ENCODE peak calls at places on chromosomes 5 and 9, in seven cellular contexts. One of them, this sample, is unnamed.

GRCh38 chr9:93903886-93904648 is 51.1 kb downstream of the BARX1 start:
- DNase-seq in HCT116: no peak
- DNase-seq in SK-N-SH: no peak
- DNase-seq in K562: no peak
- DNase-seq in HepG2: no peak
- DNase-seq in H1: no peak
- DNase-seq in GM12878: no peak
- DNase-seq in this sample: no peak

GRCh38 chr5:122778157-122778556 is 3.3 kb downstream of the SNX2 start:
- DNase-seq in HCT116: no peak
- DNase-seq in SK-N-SH: no peak
- DNase-seq in K562: no peak
- DNase-seq in HepG2: no peak
- DNase-seq in H1: no peak
- DNase-seq in GM12878: no peak
- DNase-seq in this sample: no peak

GRCh38 chr5:175088963-175089362 is 355.0 kb downstream of the DRD1 start:
- DNase-seq in HCT116: no peak
- DNase-seq in SK-N-SH: no peak
- DNase-seq in K562: no peak
- DNase-seq in HepG2: no peak
- DNase-seq in H1: no peak
- DNase-seq in GM12878: no peak
- DNase-seq in this sample: no peak

GRCh38 chr5:53031695-53032096 is 42.5 kb downstream of the ITGA2 start:
- DNase-seq in HCT116: peak
- DNase-seq in SK-N-SH: peak
- DNase-seq in K562: no peak
- DNase-seq in HepG2: peak
- DNase-seq in H1: no peak
- DNase-seq in GM12878: no peak
- DNase-seq in this sample: no peak

GRCh38 chr9:107172979-107173347 is 110.1 kb upstream of the RAD23B start:
- DNase-seq in HCT116: no peak
- DNase-seq in SK-N-SH: no peak
- DNase-seq in K562: no peak
- DNase-seq in HepG2: no peak
- DNase-seq in H1: no peak
- DNase-seq in GM12878: peak
- DNase-seq in this sample: no peak

GRCh38 chr9:22030101-22030598 is 21.0 kb upstream of the CDKN2B start:
- DNase-seq in HCT116: no peak
- DNase-seq in SK-N-SH: no peak
- DNase-seq in K562: no peak
- DNase-seq in HepG2: peak
- DNase-seq in H1: no peak
- DNase-seq in GM12878: no peak
- DNase-seq in this sample: no peak

GRCh38 chr9:89410709-89411111 is 87.2 kb downstream of the SEMA4D start:
- DNase-seq in HCT116: no peak
- DNase-seq in SK-N-SH: no peak
- DNase-seq in K562: no peak
- DNase-seq in HepG2: no peak
- DNase-seq in H1: no peak
- DNase-seq in GM12878: peak
- DNase-seq in this sample: peak

GRCh38 chr9:104351726-104352125 is 152.3 kb upstream of the OR13F1 start:
- DNase-seq in HCT116: no peak
- DNase-seq in SK-N-SH: no peak
- DNase-seq in K562: no peak
- DNase-seq in HepG2: no peak
- DNase-seq in H1: no peak
- DNase-seq in GM12878: no peak
- DNase-seq in this sample: no peak

GRCh38 chr9:16816006-16816405 is 54.5 kb downstream of the BNC2 start:
- DNase-seq in HCT116: no peak
- DNase-seq in SK-N-SH: no peak
- DNase-seq in K562: no peak
- DNase-seq in HepG2: no peak
- DNase-seq in H1: no peak
- DNase-seq in GM12878: no peak
- DNase-seq in this sample: no peak

GRCh38 chr5:141149812-141150211 is at the start of gene PCDHB6:
- DNase-seq in HCT116: no peak
- DNase-seq in SK-N-SH: peak
- DNase-seq in K562: no peak
- DNase-seq in HepG2: peak
- DNase-seq in H1: peak
- DNase-seq in GM12878: no peak
- DNase-seq in this sample: peak

GRCh38 chr9:19690128-19690527 is 98.7 kb downstream of the SLC24A2 start:
- DNase-seq in HCT116: no peak
- DNase-seq in SK-N-SH: no peak
- DNase-seq in K562: no peak
- DNase-seq in HepG2: no peak
- DNase-seq in H1: no peak
- DNase-seq in GM12878: no peak
- DNase-seq in this sample: no peak

GRCh38 chr5:74139589-74139988 is 500.9 kb downstream of the ENC1 start:
- DNase-seq in HCT116: no peak
- DNase-seq in SK-N-SH: no peak
- DNase-seq in K562: no peak
- DNase-seq in HepG2: no peak
- DNase-seq in H1: no peak
- DNase-seq in GM12878: no peak
- DNase-seq in this sample: no peak

GRCh38 chr5:74132485-74132884 is 506.5 kb downstream of the ARHGEF28 start:
- DNase-seq in HCT116: no peak
- DNase-seq in SK-N-SH: no peak
- DNase-seq in K562: no peak
- DNase-seq in HepG2: no peak
- DNase-seq in H1: no peak
- DNase-seq in GM12878: no peak
- DNase-seq in this sample: no peak

GRCh38 chr5:74140409-74140808 is 500.1 kb downstream of the ENC1 start:
- DNase-seq in HCT116: no peak
- DNase-seq in SK-N-SH: no peak
- DNase-seq in K562: no peak
- DNase-seq in HepG2: no peak
- DNase-seq in H1: no peak
- DNase-seq in GM12878: no peak
- DNase-seq in this sample: no peak

GRCh38 chr5:74135033-74135432 is 505.5 kb downstream of the ENC1 start:
- DNase-seq in HCT116: no peak
- DNase-seq in SK-N-SH: no peak
- DNase-seq in K562: no peak
- DNase-seq in HepG2: no peak
- DNase-seq in H1: no peak
- DNase-seq in GM12878: no peak
- DNase-seq in this sample: no peak

DNA sequence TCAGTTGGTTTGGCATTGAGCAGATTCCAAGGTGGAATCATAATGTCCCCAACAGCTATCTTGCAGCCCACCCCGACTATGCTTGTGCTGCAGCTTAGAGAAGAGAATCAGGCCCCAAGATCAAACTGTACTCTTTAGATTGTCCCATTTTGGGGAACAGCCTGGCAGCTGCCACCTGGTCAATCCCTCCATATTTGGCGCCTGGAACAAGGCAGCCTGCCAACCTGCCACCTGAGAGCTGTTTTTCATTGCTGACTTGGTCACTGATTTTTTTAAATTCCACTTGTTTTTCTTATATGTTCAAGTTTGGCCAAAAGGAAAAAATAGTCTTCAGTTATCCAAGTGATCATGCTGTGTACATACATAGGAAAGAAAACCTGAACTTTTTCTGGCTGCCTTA is 504.3 kb downstream of the ENC1 start:
- DNase-seq in HCT116: no peak
- DNase-seq in SK-N-SH: no peak
- DNase-seq in K562: no peak
- DNase-seq in HepG2: no peak
- DNase-seq in H1: no peak
- DNase-seq in GM12878: no peak
- DNase-seq in this sample: no peak
- TF ChIP-seq JUND in HCT116: no peak
- TF ChIP-seq JUND in SK-N-SH: no peak
- TF ChIP-seq JUND in K562: no peak
- TF ChIP-seq JUND in HepG2: no peak
- TF ChIP-seq JUND in H1: no peak
- TF ChIP-seq JUND in GM12878: no peak
- TF ChIP-seq JUND in this sample: no peak

GRCh38 chr9:98078895-98079294 is 22.4 kb downstream of the NANS start:
- DNase-seq in HCT116: no peak
- DNase-seq in SK-N-SH: no peak
- DNase-seq in K562: no peak
- DNase-seq in HepG2: no peak
- DNase-seq in H1: no peak
- DNase-seq in GM12878: no peak
- DNase-seq in this sample: no peak

GRCh38 chr9:98071737-98072136 is 15.2 kb downstream of the NANS start:
- DNase-seq in HCT116: no peak
- DNase-seq in SK-N-SH: no peak
- DNase-seq in K562: no peak
- DNase-seq in HepG2: no peak
- DNase-seq in H1: no peak
- DNase-seq in GM12878: no peak
- DNase-seq in this sample: no peak

GRCh38 chr9:98075332-98075805 is 18.8 kb downstream of the NANS start:
- DNase-seq in HCT116: peak
- DNase-seq in SK-N-SH: no peak
- DNase-seq in K562: no peak
- DNase-seq in HepG2: no peak
- DNase-seq in H1: no peak
- DNase-seq in GM12878: no peak
- DNase-seq in this sample: peak

GRCh38 chr9:98070704-98071103 is 14.2 kb downstream of the NANS start:
- DNase-seq in HCT116: no peak
- DNase-seq in SK-N-SH: no peak
- DNase-seq in K562: no peak
- DNase-seq in HepG2: no peak
- DNase-seq in H1: no peak
- DNase-seq in GM12878: no peak
- DNase-seq in this sample: no peak

GRCh38 chr9:98074119-98074990 is 17.8 kb downstream of the NANS start:
- DNase-seq in HCT116: no peak
- DNase-seq in SK-N-SH: peak
- DNase-seq in K562: peak
- DNase-seq in HepG2: peak
- DNase-seq in H1: peak
- DNase-seq in GM12878: no peak
- DNase-seq in this sample: no peak
- TF ChIP-seq JUND in HCT116: no peak
- TF ChIP-seq JUND in SK-N-SH: no peak
- TF ChIP-seq JUND in K562: peak
- TF ChIP-seq JUND in HepG2: no peak
- TF ChIP-seq JUND in H1: no peak
- TF ChIP-seq JUND in GM12878: no peak
- TF ChIP-seq JUND in this sample: no peak

GRCh38 chr5:30499402-30499801 is 694.1 kb upstream of the CDH6 start:
- DNase-seq in HCT116: no peak
- DNase-seq in SK-N-SH: no peak
- DNase-seq in K562: no peak
- DNase-seq in HepG2: peak
- DNase-seq in H1: no peak
- DNase-seq in GM12878: no peak
- DNase-seq in this sample: no peak

GRCh38 chr5:30502277-30502676 is 691.2 kb upstream of the CDH6 start:
- DNase-seq in HCT116: no peak
- DNase-seq in SK-N-SH: no peak
- DNase-seq in K562: no peak
- DNase-seq in HepG2: no peak
- DNase-seq in H1: no peak
- DNase-seq in GM12878: no peak
- DNase-seq in this sample: no peak

GRCh38 chr5:30501065-30501464 is 692.4 kb upstream of the CDH6 start:
- DNase-seq in HCT116: no peak
- DNase-seq in SK-N-SH: no peak
- DNase-seq in K562: no peak
- DNase-seq in HepG2: peak
- DNase-seq in H1: no peak
- DNase-seq in GM12878: no peak
- DNase-seq in this sample: no peak

GRCh38 chr5:30500513-30500912 is 693.0 kb upstream of the CDH6 start:
- DNase-seq in HCT116: no peak
- DNase-seq in SK-N-SH: no peak
- DNase-seq in K562: no peak
- DNase-seq in HepG2: no peak
- DNase-seq in H1: no peak
- DNase-seq in GM12878: no peak
- DNase-seq in this sample: no peak

DNA sequence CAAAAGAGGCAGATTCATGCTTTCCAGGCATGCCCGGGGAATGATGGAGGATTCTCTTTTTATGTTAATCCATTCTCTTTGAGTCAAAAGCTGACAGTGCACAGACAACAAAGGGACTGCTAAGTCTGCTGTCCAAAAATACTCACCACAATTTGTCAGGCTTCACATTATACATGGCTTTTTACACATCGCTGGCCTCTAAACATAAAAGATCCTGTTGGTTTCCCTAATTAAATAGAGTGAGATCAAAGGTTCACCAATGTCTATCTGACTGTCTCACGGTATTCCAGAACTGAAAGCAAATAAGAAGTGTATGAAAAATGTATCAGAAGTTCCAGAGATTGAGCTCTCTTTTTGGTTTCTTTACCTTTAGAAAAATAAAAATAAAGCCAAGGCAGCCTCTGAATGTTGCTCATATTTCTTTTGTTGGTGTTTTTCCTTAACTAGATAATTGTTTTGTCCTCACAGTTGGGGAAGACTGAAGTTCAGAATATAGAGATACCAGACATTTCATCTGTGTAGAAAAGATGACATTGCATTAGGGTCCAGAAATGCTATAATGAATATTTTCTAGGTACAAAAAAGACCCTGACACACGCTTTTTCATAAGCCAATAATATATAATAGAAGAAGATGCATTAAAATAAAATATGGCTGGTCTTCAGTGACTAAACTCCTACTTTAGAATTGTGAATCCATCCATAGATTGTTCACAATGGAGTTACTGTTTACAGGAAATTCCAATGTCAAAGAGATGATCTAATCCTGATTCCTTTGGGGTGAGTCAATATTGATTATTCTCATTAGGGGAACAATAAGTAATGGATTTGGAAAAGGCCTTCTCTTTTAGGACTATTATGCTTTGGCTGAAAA is 688.2 kb upstream of the CDH6 start:
- DNase-seq in HCT116: no peak
- DNase-seq in SK-N-SH: no peak
- DNase-seq in K562: no peak
- DNase-seq in HepG2: peak
- DNase-seq in H1: no peak
- DNase-seq in GM12878: no peak
- DNase-seq in this sample: no peak
- TF ChIP-seq JUND in HCT116: no peak
- TF ChIP-seq JUND in SK-N-SH: peak
- TF ChIP-seq JUND in K562: no peak
- TF ChIP-seq JUND in HepG2: peak
- TF ChIP-seq JUND in H1: peak
- TF ChIP-seq JUND in GM12878: no peak
- TF ChIP-seq JUND in this sample: no peak

GRCh38 chr9:78967557-78968212 is 604.1 kb upstream of the TLE4 start:
- DNase-seq in HCT116: no peak
- DNase-seq in SK-N-SH: no peak
- DNase-seq in K562: no peak
- DNase-seq in HepG2: peak
- DNase-seq in H1: no peak
- DNase-seq in GM12878: no peak
- DNase-seq in this sample: no peak
- TF ChIP-seq JUND in HCT116: no peak
- TF ChIP-seq JUND in SK-N-SH: no peak
- TF ChIP-seq JUND in K562: no peak
- TF ChIP-seq JUND in HepG2: no peak
- TF ChIP-seq JUND in H1: no peak
- TF ChIP-seq JUND in GM12878: no peak
- TF ChIP-seq JUND in this sample: no peak